ENCODE peak calls at places on chromosomes 2 and 18, in five cellular contexts. N is MCF 10A, Y is ELF-1, C is EH, D is GM04504. L is an unnamed sample.

GRCh38 chr2:232721882-232722281 is 24.8 kb downstream of the GIGYF2 start:
- DNase-seq in N (no peak), C (no peak), Y (no peak), D (no peak), L (no peak)

GRCh38 chr18:48871391-48872166 is 79.2 kb downstream of the SMAD7 start:
- DNase-seq in N (no peak), C (no peak), D (no peak), Y (no peak), L (no peak)

GRCh38 chr18:62606106-62606505 is 83.3 kb downstream of the ZCCHC2 start:
- DNase-seq in D (no peak), Y (peak), N (no peak), C (peak), L (no peak)

GRCh38 chr2:128234613-128235012 is 84.1 kb downstream of the HS6ST1 start:
- DNase-seq in Y (no peak), N (no peak), C (no peak), D (no peak), L (no peak)

GRCh38 chr2:205193829-205194228 is 488.5 kb upstream of the NRP2 start:
- DNase-seq in D (no peak), N (no peak), C (no peak), Y (no peak), L (no peak)

GRCh38 chr2:137823196-137823595 is 141.1 kb upstream of the HNMT start:
- DNase-seq in Y (no peak), D (no peak), N (no peak), C (no peak), L (no peak)

GRCh38 chr2:42169100-42169868 is at the start of gene EML4:
- DNase-seq in D (peak), C (peak), Y (peak), N (peak), L (peak)

GRCh38 chr2:119231975-119232665 is 8.5 kb downstream of the STEAP3 start:
- DNase-seq in C (peak), N (peak), Y (no peak), D (no peak), L (no peak)

GRCh38 chr2:30335981-30336538 is 104.7 kb downstream of the LBH start:
- DNase-seq in N (no peak), C (no peak), D (no peak), Y (no peak), L (no peak)

GRCh38 chr2:230811508-230811907 is 53.2 kb upstream of the ITM2C start:
- DNase-seq in N (no peak), C (peak), Y (no peak), D (no peak), L (no peak)

GRCh38 chr2:179532890-179533289 is 268.3 kb upstream of the SESTD1 start:
- DNase-seq in D (no peak), N (peak), Y (no peak), C (no peak), L (no peak)

GRCh38 chr2:162629085-162629484 is 209.5 kb downstream of the KCNH7 start:
- DNase-seq in C (no peak), N (no peak), D (no peak), Y (no peak), L (no peak)

GRCh38 chr2:151776367-151776766 is 42.1 kb upstream of the NEB start:
- DNase-seq in Y (no peak), N (no peak), D (no peak), C (no peak), L (no peak)

GRCh38 chr2:46805401-46805951 is 110.1 kb downstream of the MCFD2 start:
- DNase-seq in Y (no peak), C (no peak), D (no peak), N (no peak), L (no peak)

GRCh38 chr2:152508446-152508845 is 173.5 kb downstream of the FMNL2 start:
- DNase-seq in N (peak), C (peak), Y (no peak), D (no peak), L (no peak)

GRCh38 chr2:45255568-45255967 is 246.3 kb upstream of the SIX2 start:
- DNase-seq in D (no peak), N (no peak), Y (no peak), C (no peak), L (no peak)

GRCh38 chr2:6497048-6497447 is 368.7 kb downstream of the CMPK2 start:
- DNase-seq in N (no peak), C (no peak), Y (no peak), D (no peak), L (no peak)